ENCODE peak calls at places on chromosomes 7 and 10, in ten cellular contexts. U is thoracic aorta; I is glutamatergic neuron; M is RPMI7951; N is T-helper 22 cell; A is small intestine; F is T-helper 9 cell; G is NCI-H1417 treated with DMSO at 0.1 percent for 48 hours; P is A172; T is activated naive CD4-positive, alpha-beta T cell treated with anti-CD3 and anti-CD28 coated beads, Interleukin-2, amount 10 ng/mL, durations not matched to agents 7 days and 5 days. H is an unnamed sample.

GRCh38 chr10:62456611-62457101 is 82.5 kb downstream of the ZNF365 start:
- DNase-seq in U (no peak), I (no peak), M (peak), N (no peak), A (no peak), F (no peak), G (no peak), P (no peak), T (no peak), H (no peak)

GRCh38 chr7:27972272-27972671 is 208.3 kb downstream of the JAZF1 start:
- DNase-seq in U (no peak), I (no peak), M (no peak), N (no peak), A (peak), F (no peak), G (no peak), P (no peak), T (peak), H (no peak)

GRCh38 chr7:50531401-50531906 is 33.8 kb downstream of the DDC start:
- DNase-seq in U (no peak), I (peak), M (peak), N (no peak), A (peak), F (no peak), G (peak), P (peak), T (no peak), H (peak)

GRCh38 chr7:129168219-129168991 is 20.0 kb upstream of the SMO start:
- DNase-seq in U (no peak), I (no peak), M (no peak), N (no peak), A (no peak), F (no peak), G (no peak), P (no peak), T (no peak), H (peak)

GRCh38 chr10:29807407-29807806 is 172.6 kb upstream of the SVIL start:
- DNase-seq in U (no peak), I (no peak), M (peak), N (no peak), A (no peak), F (no peak), G (no peak), P (peak), T (no peak), H (no peak)

GRCh38 chr10:133236411-133237240 is 1.0 kb upstream of the VENTX start:
- DNase-seq in U (no peak), I (no peak), M (no peak), N (no peak), A (no peak), F (no peak), G (no peak), P (no peak), T (no peak), H (peak)

GRCh38 chr7:64873517-64873916 is 29.6 kb upstream of the ZNF273 start:
- DNase-seq in U (no peak), I (no peak), M (no peak), N (no peak), A (no peak), F (no peak), G (no peak), P (no peak), T (no peak), H (no peak)

GRCh38 chr7:48875300-48875916 is 48.9 kb upstream of the CDC14C start:
- DNase-seq in U (no peak), I (peak), M (peak), N (no peak), A (no peak), F (no peak), G (peak), P (peak), T (peak), H (peak)

GRCh38 chr10:42753126-42753506 is 29.5 kb upstream of the BMS1 start:
- DNase-seq in U (no peak), I (peak), M (peak), N (no peak), A (peak), F (peak), G (no peak), P (no peak), T (peak), H (peak)

GRCh38 chr7:139341776-139342244 is 673 bp downstream of the FMC1 start:
- DNase-seq in U (no peak), I (no peak), M (no peak), N (no peak), A (no peak), F (no peak), G (no peak), P (no peak), T (no peak), H (no peak)